ENCODE peak calls at places on chromosomes 1 and 21, in six cellular contexts. J is SW480, E is GM18507, I is NCI-H345, D is T-helper 1 cell, U is cardiac fibroblast. X is an unnamed sample.

GRCh38 chr1:109198043-109198695 is 15.5 kb upstream of the SARS1 start:
- DNase-seq in J (peak; percentile 36), E (no peak), I (no peak), D (no peak), U (peak; percentile 81), X (no peak)

GRCh38 chr1:247540536-247540935 is 4.3 kb upstream of the OR2C3 start:
- DNase-seq in J (no peak), E (no peak), I (no peak), D (no peak), U (no peak), X (no peak)

GRCh38 chr1:152035406-152036315 is 1.1 kb downstream of the S100A11 start:
- DNase-seq in J (peak; percentile 46), E (no peak), I (no peak), D (no peak), U (peak; percentile 47), X (no peak)

GRCh38 chr1:160413716-160414115 is 13.4 kb downstream of the VANGL2 start:
- DNase-seq in J (no peak), E (no peak), I (no peak), D (no peak), U (no peak), X (no peak)

GRCh38 chr1:234270581-234271242 is 102.5 kb upstream of the COA6 start:
- DNase-seq in J (no peak), E (no peak), I (no peak), D (no peak), U (no peak), X (no peak)

GRCh38 chr1:113396585-113396984 is 6.3 kb downstream of the MAGI3 start:
- DNase-seq in J (no peak), E (no peak), I (no peak), D (no peak), U (peak; percentile 77), X (no peak)

GRCh38 chr1:16119926-16120325 is 35.9 kb downstream of the EPHA2 start:
- DNase-seq in J (no peak), E (no peak), I (no peak), D (no peak), U (no peak), X (no peak)

GRCh38 chr1:238991730-238992490 is 394.5 kb upstream of the CHRM3 start:
- DNase-seq in J (no peak), E (no peak), I (no peak), D (no peak), U (peak; percentile 2), X (no peak)

GRCh38 chr1:234310460-234310817 is 62.8 kb upstream of the COA6 start:
- DNase-seq in J (no peak), E (no peak), I (no peak), D (no peak), U (no peak), X (no peak)

GRCh38 chr21:28431527-28432200 is 561.0 kb downstream of the LTN1 start:
- DNase-seq in J (no peak), E (no peak), I (no peak), D (no peak), U (peak; percentile 88), X (no peak)

GRCh38 chr1:231554969-231555368 is 26.5 kb downstream of the TSNAX start:
- DNase-seq in J (no peak), E (no peak), I (no peak), D (no peak), U (no peak), X (no peak)

GRCh38 chr1:202229376-202229775 is 35.8 kb downstream of the LGR6 start:
- DNase-seq in J (peak; percentile 3), E (no peak), I (no peak), D (no peak), U (no peak), X (no peak)